ENCODE peak calls at places on chromosomes 13 and 19, in five cellular contexts. H, Z, Q, J and U are unnamed samples.

GRCh38 chr19:3672993-3673392 is 27.3 kb downstream of the PIP5K1C start:
- DNase-seq in Q (no peak), Z (no peak), H (no peak), J (no peak), U (no peak)

GRCh38 chr13:65966991-65967451 is 1263.1 kb downstream of the PCDH9 start:
- DNase-seq in Z (no peak), J (peak), H (no peak), Q (no peak), U (no peak)

GRCh38 chr19:46357846-46358583 is 11.1 kb downstream of the PPP5C start:
- DNase-seq in H (no peak), Z (no peak), Q (no peak), J (peak), U (no peak)

GRCh38 chr19:6223461-6224307 is 56.1 kb downstream of the MLLT1 start:
- DNase-seq in H (no peak), J (no peak), Z (no peak), Q (no peak), U (no peak)

GRCh38 chr19:12749938-12750521 is 1.6 kb upstream of the BEST2 start:
- DNase-seq in Q (no peak), H (no peak), Z (no peak), J (peak), U (no peak)

GRCh38 chr19:19460761-19461265 is 54.5 kb downstream of the TSSK6 start:
- DNase-seq in Q (peak), J (no peak), Z (no peak), H (peak), U (peak)

GRCh38 chr13:99280166-99280565 is 22.0 kb upstream of the GPR18 start:
- DNase-seq in J (peak), Z (no peak), H (no peak), Q (no peak), U (no peak)

GRCh38 chr13:32117696-32118095 is 86.1 kb downstream of the FRY start:
- DNase-seq in Z (no peak), Q (no peak), H (no peak), J (no peak), U (no peak)

GRCh38 chr19:18896421-18896841 is 473 bp upstream of the CERS1 start:
- DNase-seq in J (peak), H (no peak), Q (no peak), Z (peak), U (no peak)

GRCh38 chr13:26061947-26062346 is 10.1 kb upstream of the SHISA2 start:
- DNase-seq in H (no peak), Q (no peak), Z (no peak), J (peak), U (no peak)

GRCh38 chr13:20716951-20717350 is 13.5 kb downstream of the IL17D start:
- DNase-seq in Z (no peak), J (no peak), H (no peak), Q (no peak), U (no peak)

GRCh38 chr19:46049597-46049996 is 8.8 kb upstream of the IGFL4 start:
- DNase-seq in Z (no peak), Q (no peak), J (no peak), H (no peak), U (no peak)

GRCh38 chr19:34577531-34578101 is 96.1 kb downstream of the WTIP start:
- DNase-seq in H (no peak), Q (no peak), Z (no peak), J (no peak), U (no peak)

GRCh38 chr19:49255674-49256073 is 69.3 kb downstream of the SLC6A16 start:
- DNase-seq in Q (no peak), Z (no peak), J (no peak), H (no peak), U (no peak)

GRCh38 chr13:112890316-112891131 is 78.5 kb upstream of the MCF2L start:
- DNase-seq in J (no peak), Z (no peak), H (no peak), Q (no peak), U (no peak)

GRCh38 chr19:33905937-33906577 is 109.4 kb downstream of the KCTD15 start:
- DNase-seq in Q (no peak), Z (peak), J (peak), H (peak), U (peak)

DNA sequence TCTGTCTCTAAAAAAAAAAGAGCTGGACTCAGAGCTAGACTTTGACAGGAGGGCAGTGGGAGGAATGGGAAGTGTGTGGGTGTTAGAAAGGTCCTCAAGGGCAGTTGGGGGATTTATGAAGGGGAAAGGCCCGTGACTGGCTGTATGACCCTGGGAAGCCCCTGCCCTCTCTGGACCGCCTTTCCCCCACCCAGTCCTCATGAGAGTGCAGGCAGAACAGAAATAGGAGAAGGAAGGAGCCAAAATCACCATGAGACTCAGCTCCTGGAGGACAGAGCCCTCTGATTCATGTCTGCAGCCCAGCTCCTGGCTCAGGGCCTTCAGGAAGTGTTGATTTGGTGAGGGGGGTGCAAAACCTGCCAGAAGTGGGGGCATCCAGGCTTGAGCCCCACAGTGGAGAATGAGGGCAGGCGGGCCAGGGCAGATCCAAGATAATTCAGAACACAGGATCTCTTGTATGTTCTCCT is 8.7 kb upstream of the SMG9 start:
- DNase-seq in Z (no peak), H (no peak), Q (no peak), J (peak), U (no peak)
- TF ChIP-seq CTCF in Z (no peak), H (no peak), Q (no peak), J (no peak), U (no peak)

DNA sequence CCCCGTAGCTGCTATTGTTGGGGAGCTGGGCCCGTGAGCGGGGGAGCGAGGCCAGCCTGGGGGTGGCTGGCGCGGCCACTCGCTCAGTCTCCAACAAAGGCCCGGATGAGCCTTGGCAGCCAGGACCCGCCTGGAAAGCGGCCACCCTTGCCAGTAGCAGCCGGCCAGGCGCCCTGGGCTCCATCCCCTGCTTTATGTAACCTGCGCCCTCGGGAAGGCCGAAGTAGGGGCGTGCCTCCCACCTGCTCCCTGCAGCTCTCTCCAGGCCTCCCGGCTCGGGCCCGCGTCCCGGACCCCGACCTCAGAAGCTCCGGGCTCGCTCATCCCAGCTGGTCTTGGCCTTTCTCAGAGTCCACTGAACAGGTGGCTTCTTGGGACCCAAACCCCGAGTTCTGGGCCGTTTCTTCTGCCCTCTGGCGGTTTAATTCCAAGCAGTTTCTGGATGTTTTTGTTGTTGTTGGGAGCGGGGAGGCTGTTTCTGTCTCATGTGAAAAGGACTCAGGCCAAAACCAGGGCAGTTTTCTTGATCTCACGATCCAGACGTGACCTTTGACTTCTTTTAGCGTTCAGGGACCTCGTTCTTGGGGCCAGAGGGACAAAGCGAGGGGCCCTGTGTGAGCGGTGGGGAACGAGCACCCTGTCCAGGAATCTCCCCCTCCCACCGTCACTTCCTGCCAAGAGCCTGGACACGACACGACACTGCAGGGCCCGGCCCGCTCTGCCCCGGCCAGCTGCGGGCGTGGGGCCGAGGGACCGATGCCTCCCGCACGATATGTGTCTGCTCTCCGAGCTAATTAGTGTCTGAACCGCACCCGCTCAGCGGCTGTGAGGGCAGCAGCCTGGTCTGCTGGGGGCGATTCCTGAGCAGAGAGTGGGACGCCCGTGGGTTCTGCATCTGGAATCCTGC is 1.3 kb downstream of the CDC34 start:
- DNase-seq in Q (no peak), H (peak), J (peak), Z (peak), U (peak)
- TF ChIP-seq CTCF in Q (peak), H (peak), J (peak), Z (peak), U (no peak)

DNA sequence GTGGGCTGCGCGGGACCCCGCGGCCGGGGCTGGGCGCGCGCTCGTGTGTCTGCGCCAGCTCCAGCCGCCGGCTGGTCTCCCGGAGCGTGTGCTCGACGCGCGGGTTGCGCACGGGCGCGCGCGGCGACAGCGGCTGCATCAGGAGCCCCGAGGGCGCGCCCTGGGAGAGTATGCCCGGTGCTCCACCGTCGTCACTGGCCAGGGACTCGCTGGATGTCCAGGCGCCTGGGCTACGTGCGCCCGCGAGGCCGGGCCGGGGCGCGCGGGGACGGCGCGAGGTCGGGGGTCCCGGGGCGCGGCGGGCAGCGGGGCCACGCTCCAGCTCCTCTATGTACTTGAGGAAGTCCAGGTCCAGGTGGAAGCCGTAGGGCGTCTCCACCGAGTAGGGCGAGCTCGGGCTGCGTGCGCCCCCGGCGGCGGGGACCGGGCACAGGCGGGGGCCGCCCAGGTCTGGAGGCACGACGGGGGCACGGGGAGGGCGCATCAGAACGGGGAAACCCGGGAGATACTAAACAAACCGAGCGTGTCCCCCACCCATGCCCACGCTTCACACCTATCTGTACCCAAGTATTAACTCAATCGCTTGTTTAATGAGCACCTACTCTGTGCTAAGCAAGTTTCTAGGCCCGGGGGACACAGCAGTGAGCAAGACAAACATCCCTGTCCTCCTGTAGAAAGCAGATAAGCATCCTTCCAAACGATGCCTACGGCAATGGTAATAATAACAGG is 7.6 kb downstream of the KANK3 start:
- DNase-seq in Q (no peak), J (no peak), H (no peak), Z (peak), U (no peak)
- TF ChIP-seq CTCF in Q (no peak), J (no peak), H (no peak), Z (peak), U (no peak)

DNA sequence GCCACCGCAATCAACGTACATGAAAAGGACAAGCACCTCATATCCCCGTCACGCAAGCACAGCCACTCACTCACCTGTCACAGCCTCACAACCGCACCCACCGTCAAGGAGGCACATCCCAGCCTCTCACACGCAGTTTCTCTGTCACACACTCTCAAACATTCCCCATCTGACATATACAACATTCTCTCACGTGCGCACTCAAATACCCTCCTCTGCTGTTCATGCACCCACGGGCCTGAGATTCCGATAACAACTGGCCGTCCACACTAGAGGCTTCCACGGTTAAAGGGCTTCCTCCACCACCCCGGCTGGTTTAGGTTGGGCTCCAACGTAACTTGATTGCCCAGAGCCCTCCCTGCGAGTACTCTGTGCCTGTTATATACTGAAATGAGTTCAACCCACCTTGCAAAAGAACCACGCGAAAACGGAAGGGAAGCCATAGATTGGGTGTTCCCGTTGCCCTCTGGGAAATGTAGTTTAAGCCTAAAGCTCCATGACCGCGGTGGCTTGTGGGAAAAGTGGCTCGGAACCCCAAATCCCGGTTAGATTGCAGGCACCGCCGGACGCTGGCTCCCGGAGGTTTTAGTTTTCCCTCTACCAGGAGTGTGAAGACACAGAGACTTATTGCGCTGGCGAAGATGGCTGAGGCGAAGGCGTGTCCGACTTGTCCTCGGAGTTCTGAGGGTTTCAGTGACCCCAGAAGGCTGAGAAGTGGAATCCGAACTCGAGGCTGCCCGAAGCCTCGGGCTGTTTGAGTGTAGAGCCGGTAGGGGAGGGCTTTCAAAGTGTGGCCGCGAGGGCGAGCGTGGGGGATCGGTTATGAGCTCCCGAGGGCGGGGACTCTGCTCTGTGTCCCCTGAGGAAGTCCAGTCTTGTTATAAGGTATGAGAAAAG is at the start of gene ZNF573:
- DNase-seq in H (peak), J (peak), Q (peak), Z (peak), U (peak)
- TF ChIP-seq CTCF in H (peak), J (peak), Q (no peak), Z (no peak), U (no peak)

DNA sequence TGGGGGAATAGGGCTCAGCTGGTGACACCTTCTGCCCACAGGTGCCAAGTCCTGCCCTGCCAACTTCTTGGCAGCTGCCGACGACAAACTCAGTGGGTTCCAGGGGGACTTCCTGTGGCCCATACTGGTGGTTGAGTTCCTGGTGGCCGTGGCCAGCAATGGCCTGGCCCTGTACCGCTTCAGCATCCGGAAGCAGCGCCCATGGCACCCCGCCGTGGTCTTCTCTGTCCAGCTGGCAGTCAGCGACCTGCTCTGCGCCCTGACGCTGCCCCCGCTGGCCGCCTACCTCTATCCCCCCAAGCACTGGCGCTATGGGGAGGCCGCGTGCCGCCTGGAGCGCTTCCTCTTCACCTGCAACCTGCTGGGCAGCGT is 2.1 kb downstream of the P2RY11 start:
- DNase-seq in Z (no peak), H (no peak), J (no peak), Q (no peak), U (no peak)
- TF ChIP-seq CTCF in Z (no peak), H (no peak), J (no peak), Q (no peak), U (no peak)

DNA sequence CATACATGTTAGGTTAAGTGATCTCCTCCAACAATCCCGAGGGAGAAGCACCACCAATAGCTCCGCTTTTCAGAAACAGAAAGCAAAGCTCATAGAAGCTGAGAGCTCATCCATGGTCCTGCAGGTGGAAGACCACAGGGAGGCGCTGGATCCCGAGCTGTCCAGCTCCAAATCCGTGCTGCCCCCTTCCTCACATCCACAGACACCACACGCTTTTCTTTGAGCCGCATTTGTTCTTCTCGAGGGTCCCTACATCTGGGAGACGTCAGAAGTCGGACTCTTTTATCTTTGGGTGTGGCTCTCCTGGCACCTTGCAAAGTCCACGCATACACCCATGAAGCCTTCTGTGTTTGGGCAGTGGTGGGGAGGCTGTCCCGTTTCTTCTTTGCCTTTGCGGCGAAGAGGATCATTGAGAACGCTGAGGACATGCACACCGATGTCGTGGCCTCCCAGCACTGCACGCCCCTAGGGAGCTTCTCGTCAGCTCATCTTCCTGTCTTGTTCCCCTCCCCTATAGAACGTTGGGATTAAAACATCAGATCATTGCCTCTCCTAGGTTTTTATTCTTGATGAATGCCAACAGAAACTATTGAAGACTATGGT is 184.8 kb downstream of the TEX29 start:
- DNase-seq in Z (no peak), H (no peak), J (no peak), Q (no peak), U (no peak)
- TF ChIP-seq CTCF in Z (peak), H (no peak), J (no peak), Q (no peak), U (no peak)